ENCODE peak calls at places on chromosomes 5 and 9, in ten cellular contexts. W is HCEC 1CT; H is psoas muscle; O is MCF 10A; Z is NCI-H1092 treated with DMSO at 0.1 percent for 48 hours; P is CD8-positive, alpha-beta memory T cell; Y is stimulated activated CD4-positive, alpha-beta T cell treated with anti-CD3 and anti-CD28 coated beads, Interleukin-12 subunit alpha, Interleukin-12 subunit beta, amount 100 ng/mL, for 4 hours; N is brain microvascular endothelial cell; I is CD4-positive, alpha-beta T cell; C is ELF-1. B is an unnamed sample.

GRCh38 chr5:151720195-151720594 is 33.5 kb upstream of the SPARC start:
- DNase-seq in C (no peak), W (no peak), P (no peak), N (no peak), H (no peak), Y (no peak), Z (no peak), I (no peak), O (no peak), B (no peak)

GRCh38 chr5:75337366-75338021 is 474 bp downstream of the HMGCR start:
- DNase-seq in N (no peak), I (no peak), Y (peak; percentile 37), H (no peak), C (peak; percentile 48), W (no peak), Z (no peak), P (peak; percentile 19), O (peak; percentile 24), B (no peak)

GRCh38 chr5:33409435-33410146 is 31.2 kb upstream of the TARS1 start:
- DNase-seq in N (no peak), Y (no peak), W (peak; percentile 58), C (no peak), O (peak; percentile 12), H (peak; percentile 55), Z (no peak), P (no peak), I (no peak), B (no peak)

GRCh38 chr9:97388721-97389238 is 23.1 kb upstream of the TDRD7 start:
- DNase-seq in O (no peak), W (peak; percentile 19), N (no peak), H (no peak), P (no peak), Y (peak; percentile 16), I (no peak), Z (no peak), C (no peak), B (peak; percentile 30)

GRCh38 chr5:93359296-93359957 is 221.6 kb downstream of the NR2F1-AS1 start:
- DNase-seq in Y (no peak), P (no peak), O (peak; percentile 97), C (no peak), I (no peak), N (peak; percentile 88), Z (peak; percentile 21), H (no peak), W (peak; percentile 92), B (peak; percentile 20)

GRCh38 chr9:135687216-135687615 is 12.1 kb downstream of the SOHLH1 start:
- DNase-seq in W (no peak), I (no peak), P (no peak), Y (no peak), N (no peak), Z (no peak), H (no peak), C (no peak), O (no peak), B (no peak)

GRCh38 chr9:137493163-137494103 is 34.3 kb upstream of the NSMF start:
- DNase-seq in I (no peak), N (no peak), O (peak; percentile 20), C (no peak), W (no peak), P (no peak), Z (no peak), H (no peak), Y (no peak), B (no peak)

GRCh38 chr5:139759219-139759721 is 36.3 kb upstream of the PSD2 start:
- DNase-seq in W (no peak), Z (no peak), P (no peak), O (no peak), N (no peak), Y (no peak), I (no peak), H (no peak), C (no peak), B (no peak)

GRCh38 chr5:78905084-78905938 is 79.8 kb downstream of the ARSB start:
- DNase-seq in N (no peak), Z (no peak), I (no peak), H (no peak), O (no peak), P (no peak), W (peak; percentile 42), Y (no peak), C (no peak), B (no peak)

GRCh38 chr9:5455181-5455580 is 4.8 kb downstream of the CD274 start:
- DNase-seq in I (no peak), W (peak; percentile 91), Y (no peak), C (no peak), O (peak; percentile 64), P (no peak), N (peak; percentile 32), H (no peak), Z (no peak), B (peak; percentile 70)

GRCh38 chr9:105921057-105921721 is 226.8 kb downstream of the TMEM38B start:
- DNase-seq in O (no peak), W (no peak), C (no peak), Y (no peak), H (no peak), P (no peak), I (no peak), N (peak; percentile 50), Z (no peak), B (no peak)

GRCh38 chr5:180291943-180292831 is at the start of gene MAPK9:
- DNase-seq in P (peak; percentile 82), H (peak; percentile 92), Y (peak; percentile 84), I (peak; percentile 69), W (peak; percentile 77), O (peak; percentile 89), C (peak; percentile 70), N (peak; percentile 18), Z (peak; percentile 65), B (peak; percentile 49)

GRCh38 chr9:137295313-137296213 is 6.5 kb downstream of the NRARP start:
- DNase-seq in C (no peak), O (no peak), I (no peak), Y (peak; percentile 56), N (no peak), Z (no peak), H (no peak), W (no peak), P (peak; percentile 28), B (no peak)

GRCh38 chr5:151795426-151795825 is 23.7 kb downstream of the G3BP1 start:
- DNase-seq in P (no peak), I (no peak), Y (no peak), H (no peak), C (no peak), O (no peak), W (no peak), Z (no peak), N (no peak), B (no peak)

GRCh38 chr9:133087429-133088145 is 25.8 kb downstream of the CEL start:
- DNase-seq in W (no peak), H (no peak), O (no peak), N (no peak), C (no peak), Z (no peak), I (no peak), Y (no peak), P (no peak), B (no peak)

GRCh38 chr9:127637322-127637847 is 25.3 kb downstream of the STXBP1 start:
- DNase-seq in P (no peak), O (peak; percentile 87), Z (peak; percentile 73), W (peak; percentile 88), I (no peak), N (peak; percentile 46), Y (no peak), C (no peak), H (no peak), B (peak; percentile 19)

GRCh38 chr9:34046784-34047379 is 1.8 kb downstream of the UBAP2 start:
- DNase-seq in N (no peak), O (peak; percentile 29), W (no peak), C (peak; percentile 24), I (no peak), Z (no peak), Y (no peak), P (no peak), H (no peak), B (no peak)

GRCh38 chr5:342501-343460 is 21.3 kb downstream of the AHRR start:
- DNase-seq in W (no peak), Y (no peak), O (no peak), P (no peak), I (no peak), C (no peak), Z (no peak), H (no peak), N (no peak), B (no peak)

GRCh38 chr9:128455849-128456612 is at the start of gene ODF2:
- DNase-seq in C (peak; percentile 99), N (peak; percentile 95), H (peak; percentile 99), W (peak; percentile 95), I (peak; percentile 97), P (peak; percentile 99), Z (peak; percentile 96), O (peak; percentile 95), Y (peak; percentile 98), B (peak; percentile 91)

GRCh38 chr9:134400283-134400682 is 74.0 kb downstream of the RXRA start:
- DNase-seq in P (no peak), N (no peak), O (no peak), I (no peak), Z (no peak), H (no peak), W (no peak), C (no peak), Y (no peak), B (no peak)

GRCh38 chr9:8904971-8905370 is 1105.4 kb upstream of the DMAC1 start:
- DNase-seq in P (no peak), Z (no peak), N (no peak), O (no peak), W (no peak), I (no peak), C (no peak), H (no peak), Y (no peak), B (no peak)

GRCh38 chr9:129138144-129138462 is 26.9 kb downstream of the PTPA start:
- DNase-seq in H (no peak), W (no peak), Z (no peak), P (no peak), N (no peak), O (no peak), C (no peak), I (no peak), Y (no peak), B (no peak)

GRCh38 chr5:113112435-113112834 is 135.8 kb downstream of the DCP2 start:
- DNase-seq in P (no peak), Z (no peak), Y (no peak), N (no peak), I (no peak), C (no peak), H (no peak), O (peak; percentile 88), W (peak; percentile 15), B (no peak)

GRCh38 chr5:139374909-139375308 is 8.2 kb downstream of the SLC23A1 start:
- DNase-seq in Y (no peak), P (no peak), O (no peak), Z (no peak), I (no peak), N (no peak), H (no peak), W (no peak), C (no peak), B (no peak)

GRCh38 chr9:72477862-72478564 is 43.4 kb upstream of the TMC1 start:
- DNase-seq in Z (no peak), W (peak; percentile 72), O (peak; percentile 86), Y (no peak), I (no peak), C (peak; percentile 81), P (no peak), H (no peak), N (peak; percentile 68), B (peak; percentile 65)

GRCh38 chr9:127794001-127794791 is 8.4 kb downstream of the CDK9 start:
- DNase-seq in C (no peak), O (no peak), I (no peak), Z (no peak), P (no peak), H (no peak), N (no peak), W (no peak), Y (no peak), B (no peak)

GRCh38 chr9:85262333-85262732 is 479.4 kb downstream of the AGTPBP1 start:
- DNase-seq in Z (no peak), P (no peak), W (no peak), I (no peak), H (no peak), Y (no peak), N (no peak), C (no peak), O (no peak), B (no peak)

GRCh38 chr5:98108497-98108896 is 665.0 kb upstream of the RGMB start:
- DNase-seq in N (peak; percentile 91), H (no peak), W (peak; percentile 99), O (peak; percentile 54), Y (no peak), P (no peak), Z (no peak), I (no peak), C (no peak), B (peak; percentile 45)